ENCODE peak calls at places on chromosomes 12 and 14, in five cellular contexts. V, L, D, J and Z are unnamed samples.

GRCh38 chr12:95231190-95231589 is 13.6 kb downstream of the VEZT start:
- DNase-seq in J (no peak), L (no peak), D (no peak), V (peak; percentile 71), Z (no peak)

GRCh38 chr12:109053382-109054123 is 1.2 kb downstream of the USP30 start:
- DNase-seq in L (no peak), V (no peak), D (no peak), J (no peak), Z (no peak)

GRCh38 chr14:100106260-100106659 is 41.0 kb downstream of the EVL start:
- DNase-seq in J (no peak), V (no peak), L (no peak), D (no peak), Z (no peak)

GRCh38 chr14:96053236-96053599 is 14.1 kb downstream of the C14orf132 start:
- DNase-seq in J (no peak), L (no peak), D (no peak), V (no peak), Z (no peak)

GRCh38 chr14:101928415-101928841 is 35.9 kb upstream of the DYNC1H1 start:
- DNase-seq in J (no peak), L (no peak), V (no peak), D (no peak), Z (no peak)

GRCh38 chr14:100741956-100742355 is 15.3 kb downstream of the DLK1 start:
- DNase-seq in D (no peak), V (no peak), L (no peak), J (no peak), Z (no peak)

GRCh38 chr14:77303417-77304156 is 17.1 kb downstream of the POMT2 start:
- DNase-seq in D (no peak), J (peak; percentile 86), V (peak; percentile 97), L (no peak), Z (no peak)

GRCh38 chr12:14408208-14408607 is 42.7 kb downstream of the ATF7IP start:
- DNase-seq in D (no peak), V (peak; percentile 50), J (peak; percentile 65), L (no peak), Z (no peak)

GRCh38 chr14:63045234-63045611 is at the start of gene KCNH5:
- DNase-seq in D (peak; percentile 80), V (peak; percentile 46), L (no peak), J (peak; percentile 85), Z (peak; percentile 91)

GRCh38 chr12:118645219-118645618 is 268.9 kb downstream of the SUDS3 start:
- DNase-seq in V (no peak), L (peak; percentile 69), D (peak; percentile 77), J (peak; percentile 67), Z (peak; percentile 60)

GRCh38 chr12:6540181-6540877 is 6.0 kb downstream of the GAPDH start:
- DNase-seq in V (peak; percentile 93), D (peak; percentile 87), J (peak; percentile 97), L (no peak), Z (peak; percentile 98)

GRCh38 chr14:63492391-63492790 is 50.8 kb downstream of the PPP2R5E start:
- DNase-seq in J (no peak), V (peak; percentile 80), D (no peak), L (no peak), Z (no peak)

GRCh38 chr14:30966415-30967363 is 58.8 kb upstream of the AP4S1 start:
- DNase-seq in J (peak; percentile 23), D (no peak), L (no peak), V (peak; percentile 26), Z (no peak)

DNA sequence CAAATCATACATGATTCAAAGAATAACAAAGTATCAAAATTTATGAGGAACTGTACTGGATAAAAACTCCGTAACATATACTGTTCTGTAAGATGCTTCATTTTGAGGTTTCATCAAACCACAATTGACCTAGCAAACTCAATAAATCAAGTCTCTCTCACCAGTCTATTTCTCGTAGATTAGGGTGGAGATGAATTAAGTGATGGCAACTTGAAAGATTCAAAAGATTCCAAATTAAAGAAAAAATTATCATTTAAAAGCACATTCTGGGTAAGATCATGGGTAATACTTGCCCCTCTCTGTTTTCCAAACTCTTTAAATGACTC is 74.4 kb downstream of the PAPLN start:
- DNase-seq in D (no peak), V (no peak), L (no peak), J (no peak), Z (no peak)
- H2BK15ac ChIP-seq in D (no peak overlapping the region), V (no peak overlapping the region), L (no peak overlapping the region), J (no peak overlapping the region), Z (no peak overlapping the region)

GRCh38 chr12:47753021-47754001 is 5.4 kb downstream of the RAPGEF3 start:
- DNase-seq in J (peak; percentile 96), L (no peak), V (no peak), D (peak; percentile 64), Z (peak; percentile 94)
- H2BK15ac ChIP-seq in J (no peak overlapping the region), L (no peak overlapping the region), V (no peak overlapping the region), D (no peak overlapping the region), Z (no peak overlapping the region)

GRCh38 chr12:49348781-49349180 is 2.1 kb downstream of the DNAJC22 start:
- DNase-seq in V (no peak), L (no peak), D (no peak), J (no peak), Z (peak; percentile 27)
- H2BK15ac ChIP-seq in V (no peak overlapping the region), L (no peak overlapping the region), D (no peak overlapping the region), J (no peak overlapping the region), Z (no peak overlapping the region)

DNA sequence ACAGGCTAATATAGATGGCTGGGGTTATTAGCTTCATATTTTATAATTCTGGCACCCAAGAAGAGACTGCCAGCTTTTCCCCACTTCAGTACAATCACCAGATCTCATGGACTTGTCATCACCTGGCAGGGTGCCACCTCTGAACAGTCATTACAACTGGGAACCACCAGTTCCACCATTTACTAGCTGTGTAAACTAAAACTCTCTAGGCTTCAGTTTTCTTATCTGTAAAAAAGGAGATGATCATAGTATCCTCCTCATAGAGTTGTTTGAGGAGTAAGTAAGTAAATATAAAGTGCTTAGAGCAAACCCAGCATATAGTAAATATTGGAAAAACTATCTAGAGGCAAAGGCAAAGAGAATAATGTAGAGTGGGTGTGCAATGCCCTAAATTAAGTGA is 19.3 kb downstream of the CPNE8 start:
- DNase-seq in D (no peak), J (no peak), V (no peak), L (no peak), Z (no peak)
- H2BK15ac ChIP-seq in D (no peak overlapping the region), J (no peak overlapping the region), V (no peak overlapping the region), L (no peak overlapping the region), Z (no peak overlapping the region)